ENCODE peak calls at places on chromosomes 12 and 14, in six cellular contexts. One of them, this sample, is unnamed.

GRCh38 chr12:16076553-16076952 is 165.4 kb downstream of the DERA start:
- DNase-seq in kidney glomerular epithelial cell: peak; percentile 1
- DNase-seq in DMS153: peak; percentile 26
- DNase-seq in right atrium auricular region: no peak
- DNase-seq in neural crest cell: no peak
- DNase-seq in iPS DF 6.9: peak; percentile 4
- DNase-seq in this sample: no peak

GRCh38 chr12:6963016-6963731 is 7.3 kb downstream of the PHB2 start:
- DNase-seq in iPS DF 6.9: no peak
- DNase-seq in neural crest cell: no peak
- DNase-seq in kidney glomerular epithelial cell: no peak
- DNase-seq in right atrium auricular region: no peak
- DNase-seq in DMS153: peak; percentile 93
- DNase-seq in this sample: peak; percentile 94

GRCh38 chr12:24285413-24285812 is 335.9 kb upstream of the SOX5 start:
- DNase-seq in right atrium auricular region: no peak
- DNase-seq in neural crest cell: no peak
- DNase-seq in DMS153: no peak
- DNase-seq in kidney glomerular epithelial cell: no peak
- DNase-seq in iPS DF 6.9: no peak
- DNase-seq in this sample: no peak

GRCh38 chr12:89243786-89244185 is 108.5 kb downstream of the DUSP6 start:
- DNase-seq in iPS DF 6.9: no peak
- DNase-seq in right atrium auricular region: no peak
- DNase-seq in kidney glomerular epithelial cell: no peak
- DNase-seq in DMS153: no peak
- DNase-seq in neural crest cell: no peak
- DNase-seq in this sample: no peak

GRCh38 chr14:67396381-67396965 is 15.5 kb downstream of the PLEK2 start:
- DNase-seq in iPS DF 6.9: no peak
- DNase-seq in DMS153: no peak
- DNase-seq in kidney glomerular epithelial cell: no peak
- DNase-seq in neural crest cell: no peak
- DNase-seq in right atrium auricular region: no peak
- DNase-seq in this sample: no peak

GRCh38 chr14:19974844-19975243 is 547 bp upstream of the OR4K15 start:
- DNase-seq in DMS153: no peak
- DNase-seq in neural crest cell: no peak
- DNase-seq in kidney glomerular epithelial cell: no peak
- DNase-seq in iPS DF 6.9: no peak
- DNase-seq in right atrium auricular region: no peak
- DNase-seq in this sample: no peak

GRCh38 chr12:20472089-20472488 is 103.8 kb downstream of the PDE3A start:
- DNase-seq in neural crest cell: no peak
- DNase-seq in right atrium auricular region: no peak
- DNase-seq in DMS153: no peak
- DNase-seq in iPS DF 6.9: no peak
- DNase-seq in kidney glomerular epithelial cell: peak; percentile 13
- DNase-seq in this sample: no peak

GRCh38 chr14:88166616-88167015 is 156.5 kb downstream of the KCNK10 start:
- DNase-seq in neural crest cell: no peak
- DNase-seq in kidney glomerular epithelial cell: peak; percentile 42
- DNase-seq in DMS153: no peak
- DNase-seq in iPS DF 6.9: no peak
- DNase-seq in right atrium auricular region: no peak
- DNase-seq in this sample: no peak

GRCh38 chr12:109092484-109093021 is 719 bp downstream of the ALKBH2 start:
- DNase-seq in DMS153: no peak
- DNase-seq in kidney glomerular epithelial cell: no peak
- DNase-seq in iPS DF 6.9: no peak
- DNase-seq in neural crest cell: no peak
- DNase-seq in right atrium auricular region: no peak
- DNase-seq in this sample: no peak

GRCh38 chr12:95634622-95635621 is 83.6 kb upstream of the USP44 start:
- DNase-seq in kidney glomerular epithelial cell: peak; percentile 100
- DNase-seq in DMS153: peak; percentile 77
- DNase-seq in right atrium auricular region: no peak
- DNase-seq in neural crest cell: no peak
- DNase-seq in iPS DF 6.9: no peak
- DNase-seq in this sample: no peak

GRCh38 chr14:35632276-35633071 is 98.5 kb downstream of the INSM2 start:
- DNase-seq in iPS DF 6.9: no peak
- DNase-seq in right atrium auricular region: no peak
- DNase-seq in kidney glomerular epithelial cell: no peak
- DNase-seq in DMS153: no peak
- DNase-seq in neural crest cell: no peak
- DNase-seq in this sample: no peak

GRCh38 chr12:107478881-107479280 is 206.7 kb upstream of the PWP1 start:
- DNase-seq in iPS DF 6.9: no peak
- DNase-seq in DMS153: no peak
- DNase-seq in right atrium auricular region: no peak
- DNase-seq in neural crest cell: no peak
- DNase-seq in kidney glomerular epithelial cell: no peak
- DNase-seq in this sample: no peak

GRCh38 chr14:105200074-105200473 is 19.0 kb upstream of the NUDT14 start:
- DNase-seq in neural crest cell: no peak
- DNase-seq in DMS153: no peak
- DNase-seq in right atrium auricular region: no peak
- DNase-seq in kidney glomerular epithelial cell: no peak
- DNase-seq in iPS DF 6.9: no peak
- DNase-seq in this sample: no peak

GRCh38 chr12:56216461-56216860 is 5.3 kb downstream of the RNF41 start:
- DNase-seq in DMS153: no peak
- DNase-seq in neural crest cell: no peak
- DNase-seq in iPS DF 6.9: no peak
- DNase-seq in kidney glomerular epithelial cell: no peak
- DNase-seq in right atrium auricular region: no peak
- DNase-seq in this sample: no peak

GRCh38 chr14:104076743-104077142 is 8.8 kb upstream of the ASPG start:
- DNase-seq in kidney glomerular epithelial cell: no peak
- DNase-seq in right atrium auricular region: no peak
- DNase-seq in iPS DF 6.9: no peak
- DNase-seq in DMS153: no peak
- DNase-seq in neural crest cell: no peak
- DNase-seq in this sample: no peak

GRCh38 chr14:60867503-60868172 is 113.2 kb downstream of the TRMT5 start:
- DNase-seq in right atrium auricular region: no peak
- DNase-seq in kidney glomerular epithelial cell: no peak
- DNase-seq in iPS DF 6.9: no peak
- DNase-seq in neural crest cell: no peak
- DNase-seq in DMS153: no peak
- DNase-seq in this sample: no peak

GRCh38 chr12:16238661-16239060 is 38.8 kb downstream of the SLC15A5 start:
- DNase-seq in DMS153: no peak
- DNase-seq in kidney glomerular epithelial cell: no peak
- DNase-seq in right atrium auricular region: no peak
- DNase-seq in iPS DF 6.9: no peak
- DNase-seq in neural crest cell: no peak
- DNase-seq in this sample: no peak

GRCh38 chr12:118541945-118542344 is 165.6 kb downstream of the SUDS3 start:
- DNase-seq in kidney glomerular epithelial cell: no peak
- DNase-seq in right atrium auricular region: no peak
- DNase-seq in iPS DF 6.9: no peak
- DNase-seq in neural crest cell: no peak
- DNase-seq in DMS153: no peak
- DNase-seq in this sample: no peak

GRCh38 chr12:72028966-72029365 is 90.3 kb downstream of the TPH2 start:
- DNase-seq in kidney glomerular epithelial cell: no peak
- DNase-seq in neural crest cell: no peak
- DNase-seq in iPS DF 6.9: no peak
- DNase-seq in right atrium auricular region: no peak
- DNase-seq in DMS153: no peak
- DNase-seq in this sample: no peak

GRCh38 chr14:75205586-75205985 is 29.2 kb upstream of the TMED10 start:
- DNase-seq in iPS DF 6.9: no peak
- DNase-seq in kidney glomerular epithelial cell: no peak
- DNase-seq in neural crest cell: no peak
- DNase-seq in right atrium auricular region: no peak
- DNase-seq in DMS153: no peak
- DNase-seq in this sample: no peak

GRCh38 chr12:76976777-76977465 is 88.4 kb downstream of the E2F7 start:
- DNase-seq in kidney glomerular epithelial cell: no peak
- DNase-seq in iPS DF 6.9: no peak
- DNase-seq in neural crest cell: no peak
- DNase-seq in DMS153: no peak
- DNase-seq in right atrium auricular region: no peak
- DNase-seq in this sample: no peak

GRCh38 chr12:71243375-71243774 is 85.6 kb upstream of the TSPAN8 start:
- DNase-seq in iPS DF 6.9: no peak
- DNase-seq in neural crest cell: no peak
- DNase-seq in kidney glomerular epithelial cell: peak; percentile 13
- DNase-seq in right atrium auricular region: no peak
- DNase-seq in DMS153: no peak
- DNase-seq in this sample: no peak

GRCh38 chr12:79233341-79233761 is 368.8 kb downstream of the SYT1 start:
- DNase-seq in right atrium auricular region: no peak
- DNase-seq in kidney glomerular epithelial cell: no peak
- DNase-seq in DMS153: peak; percentile 77
- DNase-seq in neural crest cell: no peak
- DNase-seq in iPS DF 6.9: no peak
- DNase-seq in this sample: no peak

GRCh38 chr14:74593241-74593985 is 18.6 kb downstream of the LTBP2 start:
- DNase-seq in right atrium auricular region: no peak
- DNase-seq in iPS DF 6.9: no peak
- DNase-seq in neural crest cell: no peak
- DNase-seq in DMS153: no peak
- DNase-seq in kidney glomerular epithelial cell: no peak
- DNase-seq in this sample: no peak

GRCh38 chr12:571795-572531 is 91.3 kb downstream of the NINJ2 start:
- DNase-seq in neural crest cell: no peak
- DNase-seq in iPS DF 6.9: no peak
- DNase-seq in DMS153: no peak
- DNase-seq in right atrium auricular region: peak; percentile 67
- DNase-seq in kidney glomerular epithelial cell: no peak
- DNase-seq in this sample: no peak

GRCh38 chr12:2101359-2101758 is 48.6 kb downstream of the CACNA1C start:
- DNase-seq in kidney glomerular epithelial cell: no peak
- DNase-seq in iPS DF 6.9: no peak
- DNase-seq in neural crest cell: no peak
- DNase-seq in right atrium auricular region: no peak
- DNase-seq in DMS153: no peak
- DNase-seq in this sample: no peak

GRCh38 chr12:76420221-76420620 is 72.0 kb upstream of the BBS10 start:
- DNase-seq in kidney glomerular epithelial cell: no peak
- DNase-seq in right atrium auricular region: no peak
- DNase-seq in neural crest cell: no peak
- DNase-seq in iPS DF 6.9: no peak
- DNase-seq in DMS153: no peak
- DNase-seq in this sample: no peak

GRCh38 chr12:1880876-1881275 is 37.6 kb downstream of the CACNA2D4 start:
- DNase-seq in DMS153: no peak
- DNase-seq in neural crest cell: no peak
- DNase-seq in kidney glomerular epithelial cell: no peak
- DNase-seq in right atrium auricular region: peak; percentile 50
- DNase-seq in iPS DF 6.9: no peak
- DNase-seq in this sample: no peak

GRCh38 chr12:10620078-10620779 is 6.8 kb upstream of the MAGOHB start:
- DNase-seq in kidney glomerular epithelial cell: no peak
- DNase-seq in right atrium auricular region: no peak
- DNase-seq in neural crest cell: no peak
- DNase-seq in DMS153: no peak
- DNase-seq in iPS DF 6.9: no peak
- DNase-seq in this sample: no peak

GRCh38 chr12:92764820-92765219 is 62.0 kb downstream of the PLEKHG7 start:
- DNase-seq in neural crest cell: no peak
- DNase-seq in iPS DF 6.9: no peak
- DNase-seq in right atrium auricular region: no peak
- DNase-seq in kidney glomerular epithelial cell: no peak
- DNase-seq in DMS153: no peak
- DNase-seq in this sample: no peak

GRCh38 chr12:99985129-99985570 is 414 bp upstream of the ANKS1B start:
- DNase-seq in iPS DF 6.9: no peak
- DNase-seq in right atrium auricular region: no peak
- DNase-seq in kidney glomerular epithelial cell: no peak
- DNase-seq in DMS153: no peak
- DNase-seq in neural crest cell: no peak
- DNase-seq in this sample: no peak

GRCh38 chr14:93870377-93870776 is 56.8 kb upstream of the FAM181A start:
- DNase-seq in right atrium auricular region: no peak
- DNase-seq in neural crest cell: no peak
- DNase-seq in DMS153: no peak
- DNase-seq in iPS DF 6.9: no peak
- DNase-seq in kidney glomerular epithelial cell: no peak
- DNase-seq in this sample: no peak

GRCh38 chr14:54653764-54654469 is 87.0 kb downstream of the SAMD4A start:
- DNase-seq in iPS DF 6.9: no peak
- DNase-seq in right atrium auricular region: peak; percentile 77
- DNase-seq in kidney glomerular epithelial cell: peak; percentile 51
- DNase-seq in DMS153: no peak
- DNase-seq in neural crest cell: no peak
- DNase-seq in this sample: no peak

GRCh38 chr12:52774629-52775250 is 2.4 kb downstream of the KRT76 start:
- DNase-seq in kidney glomerular epithelial cell: peak; percentile 31
- DNase-seq in right atrium auricular region: no peak
- DNase-seq in DMS153: no peak
- DNase-seq in neural crest cell: no peak
- DNase-seq in iPS DF 6.9: no peak
- DNase-seq in this sample: no peak

GRCh38 chr12:68222336-68222735 is 3.3 kb downstream of the IL26 start:
- DNase-seq in right atrium auricular region: no peak
- DNase-seq in iPS DF 6.9: no peak
- DNase-seq in kidney glomerular epithelial cell: no peak
- DNase-seq in DMS153: peak; percentile 60
- DNase-seq in neural crest cell: no peak
- DNase-seq in this sample: no peak

GRCh38 chr12:119988788-119989618 is at the start of gene BICDL1:
- DNase-seq in kidney glomerular epithelial cell: peak; percentile 83
- DNase-seq in iPS DF 6.9: peak; percentile 93
- DNase-seq in DMS153: peak; percentile 94
- DNase-seq in right atrium auricular region: no peak
- DNase-seq in neural crest cell: peak; percentile 46
- DNase-seq in this sample: peak; percentile 83

GRCh38 chr12:131408484-131408883 is 302.4 kb upstream of the SFSWAP start:
- DNase-seq in iPS DF 6.9: no peak
- DNase-seq in neural crest cell: no peak
- DNase-seq in kidney glomerular epithelial cell: no peak
- DNase-seq in DMS153: no peak
- DNase-seq in right atrium auricular region: no peak
- DNase-seq in this sample: no peak

GRCh38 chr12:14774944-14775651 is 28.2 kb downstream of the WBP11 start:
- DNase-seq in right atrium auricular region: peak; percentile 68
- DNase-seq in iPS DF 6.9: no peak
- DNase-seq in neural crest cell: no peak
- DNase-seq in DMS153: no peak
- DNase-seq in kidney glomerular epithelial cell: peak; percentile 44
- DNase-seq in this sample: peak; percentile 73

GRCh38 chr12:116381744-116382455 is 104.4 kb upstream of the MED13L start:
- DNase-seq in kidney glomerular epithelial cell: peak; percentile 86
- DNase-seq in DMS153: no peak
- DNase-seq in iPS DF 6.9: no peak
- DNase-seq in neural crest cell: peak; percentile 17
- DNase-seq in right atrium auricular region: no peak
- DNase-seq in this sample: no peak

This sample was measured in ureter.